ENCODE peak calls at places on chromosomes 6 and 20, in eight cellular contexts. V is left ventricle myocardium inferior; F is neural progenitor cell; K is spleen; G is pancreas; I is mucosa of descending colon; B is CD8-positive, alpha-beta T cell; Y is aorta. E is an unnamed sample. For H3K36me3, the result is how much of the 10 kb centered on the place peaks cover.

GRCh38 chr20:63681609-63682142 is 14.8 kb upstream of the TNFRSF6B start:
- DNase-seq in V (no peak), F (no peak), K (no peak), G (no peak), I (no peak), B (no peak), Y (no peak), E (no peak)

GRCh38 chr6:4560225-4561077 is 215.8 kb upstream of the CDYL start:
- DNase-seq in V (no peak), F (no peak), K (no peak), G (no peak), I (no peak), B (no peak), Y (no peak), E (no peak)

GRCh38 chr6:121436966-121437756 is 1.7 kb downstream of the GJA1 start:
- DNase-seq in V (peak), F (peak), K (no peak), G (peak), I (peak), B (no peak), Y (peak), E (peak)

GRCh38 chr6:47209632-47210031 is 100.1 kb downstream of the TNFRSF21 start:
- DNase-seq in V (no peak), F (no peak), K (no peak), G (no peak), I (no peak), B (no peak), Y (no peak), E (no peak)

GRCh38 chr6:155813548-155813947 is 357.9 kb upstream of the NOX3 start:
- DNase-seq in V (no peak), F (no peak), K (no peak), G (no peak), I (no peak), B (no peak), Y (no peak), E (no peak)

GRCh38 chr20:16528078-16528477 is 45.2 kb downstream of the KIF16B start:
- DNase-seq in V (no peak), F (no peak), K (no peak), G (peak), I (peak), B (no peak), Y (no peak), E (no peak)

GRCh38 chr20:15475483-15475882 is 1097.8 kb downstream of the KIF16B start:
- DNase-seq in V (peak), F (no peak), K (peak), G (no peak), I (peak), B (no peak), Y (no peak), E (peak)

GRCh38 chr20:2349801-2350200 is 30.9 kb upstream of the TGM6 start:
- DNase-seq in V (no peak), F (no peak), K (no peak), G (no peak), I (no peak), B (no peak), Y (no peak), E (no peak)

GRCh38 chr20:61991476-61991875 is 74.2 kb downstream of the TAF4 start:
- DNase-seq in V (no peak), F (no peak), K (no peak), G (no peak), I (no peak), B (no peak), Y (no peak), E (no peak)

GRCh38 chr6:47083586-47084047 is 41.5 kb upstream of the ADGRF1 start:
- DNase-seq in V (peak), F (no peak), K (peak), G (peak), I (peak), B (no peak), Y (peak), E (peak)

GRCh38 chr6:75113446-75113845 is 92.4 kb downstream of the COL12A1 start:
- DNase-seq in V (no peak), F (no peak), K (no peak), G (no peak), I (no peak), B (no peak), Y (no peak), E (no peak)

GRCh38 chr6:30613251-30614043 is 3.6 kb downstream of the PPP1R10 start:
- DNase-seq in V (no peak), F (no peak), K (no peak), G (no peak), I (no peak), B (no peak), Y (no peak), E (no peak)

GRCh38 chr6:30611856-30612194 is 5.2 kb downstream of the PPP1R10 start:
- DNase-seq in V (no peak), F (no peak), K (no peak), G (no peak), I (no peak), B (no peak), Y (no peak), E (no peak)

GRCh38 chr6:30612213-30612612 is 4.8 kb downstream of the PPP1R10 start:
- DNase-seq in V (no peak), F (peak), K (no peak), G (no peak), I (no peak), B (no peak), Y (no peak), E (no peak)

GRCh38 chr6:30611150-30611855 is 5.7 kb downstream of the PPP1R10 start:
- DNase-seq in V (no peak), F (no peak), K (no peak), G (no peak), I (no peak), B (no peak), Y (no peak), E (no peak)

DNA sequence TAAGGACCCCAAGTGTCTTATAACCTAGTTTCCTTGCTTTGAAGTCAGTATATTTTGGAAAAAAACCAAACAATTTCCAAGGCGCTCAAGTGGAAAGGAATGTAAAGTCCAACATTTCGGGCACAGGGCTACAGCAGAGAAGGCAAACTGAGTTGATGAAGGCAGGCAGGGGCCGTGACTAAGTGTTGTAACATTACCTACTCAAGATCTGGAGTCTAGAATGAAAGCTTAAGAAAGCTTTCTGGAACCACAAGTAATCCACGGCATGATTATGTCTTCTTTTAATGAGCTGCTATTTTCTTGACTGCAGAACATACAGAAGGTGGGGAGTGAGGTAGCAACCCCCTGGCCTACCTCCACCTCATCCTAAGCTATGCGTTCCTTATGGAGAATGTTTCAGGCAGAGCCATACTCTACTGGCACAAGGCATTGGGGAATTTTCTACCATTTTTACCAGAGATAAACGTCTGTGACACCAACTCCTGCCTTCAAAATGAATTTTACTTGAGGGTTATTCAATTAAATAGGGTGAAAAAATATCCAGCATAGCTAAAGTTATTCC is 4.3 kb downstream of the PPP1R10 start:
- DNase-seq in V (no peak), F (peak), K (no peak), G (no peak), I (no peak), B (no peak), Y (no peak), E (no peak)
- H3K36me3 ChIP-seq in V (under half), F (under half), K (under half), G (under half), I (under half), B (under half), Y (under half), E (under half)

GRCh38 chr6:2619651-2620050 is 131.1 kb downstream of the MYLK4 start:
- DNase-seq in V (no peak), F (no peak), K (no peak), G (no peak), I (no peak), B (no peak), Y (no peak), E (no peak)
- H3K36me3 ChIP-seq in V (under half), F (under half), K (under half), G (under half), I (under half), B (under half), Y (under half), E (under half)

DNA sequence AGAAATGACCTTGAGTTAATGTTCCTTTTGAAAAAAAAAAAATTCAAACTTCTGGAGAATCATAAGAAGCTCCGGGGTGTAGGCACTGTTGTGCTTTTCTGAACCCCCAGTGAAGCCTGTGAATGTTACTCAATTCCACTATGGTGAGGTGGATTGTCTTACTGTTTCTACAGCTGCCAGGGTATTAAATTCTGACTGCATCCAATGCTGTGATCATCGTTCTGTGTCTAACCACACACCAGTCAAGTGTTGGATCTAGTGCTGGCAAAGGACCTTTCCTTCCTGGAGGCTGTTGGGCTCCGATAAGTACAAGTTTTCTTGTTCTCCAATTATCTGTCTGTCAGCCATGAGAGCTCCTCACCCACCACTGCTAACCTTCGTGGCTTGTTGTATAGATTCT is 162.0 kb upstream of the EPHA7 start:
- DNase-seq in V (no peak), F (no peak), K (no peak), G (no peak), I (no peak), B (no peak), Y (no peak), E (no peak)
- H3K36me3 ChIP-seq in V (under half), F (under half), K (under half), G (under half), I (under half), B (under half), Y (under half), E (under half)

DNA sequence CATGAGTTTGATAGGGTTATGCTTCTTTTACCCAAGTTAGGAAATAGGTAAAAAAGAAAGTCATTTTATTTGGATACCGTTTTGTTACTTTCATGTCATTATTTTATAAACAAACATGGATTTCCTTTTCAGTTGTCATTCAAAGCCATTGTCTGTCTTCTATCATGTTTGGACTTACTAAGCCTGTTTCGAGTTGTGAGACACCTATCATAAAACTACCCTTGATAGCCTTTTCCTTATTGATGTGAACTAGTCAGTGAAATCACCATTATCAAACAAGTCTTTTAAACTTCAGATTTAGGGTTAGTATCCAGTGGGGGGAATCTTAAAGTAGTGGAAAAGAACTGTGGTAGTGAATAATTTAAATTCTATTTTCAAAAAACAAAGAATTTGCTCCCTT is 85.0 kb upstream of the KIF25 start:
- DNase-seq in V (no peak), F (no peak), K (no peak), G (no peak), I (no peak), B (no peak), Y (no peak), E (no peak)
- H3K36me3 ChIP-seq in V (half or more), F (under half), K (under half), G (under half), I (under half), B (under half), Y (under half), E (under half)

DNA sequence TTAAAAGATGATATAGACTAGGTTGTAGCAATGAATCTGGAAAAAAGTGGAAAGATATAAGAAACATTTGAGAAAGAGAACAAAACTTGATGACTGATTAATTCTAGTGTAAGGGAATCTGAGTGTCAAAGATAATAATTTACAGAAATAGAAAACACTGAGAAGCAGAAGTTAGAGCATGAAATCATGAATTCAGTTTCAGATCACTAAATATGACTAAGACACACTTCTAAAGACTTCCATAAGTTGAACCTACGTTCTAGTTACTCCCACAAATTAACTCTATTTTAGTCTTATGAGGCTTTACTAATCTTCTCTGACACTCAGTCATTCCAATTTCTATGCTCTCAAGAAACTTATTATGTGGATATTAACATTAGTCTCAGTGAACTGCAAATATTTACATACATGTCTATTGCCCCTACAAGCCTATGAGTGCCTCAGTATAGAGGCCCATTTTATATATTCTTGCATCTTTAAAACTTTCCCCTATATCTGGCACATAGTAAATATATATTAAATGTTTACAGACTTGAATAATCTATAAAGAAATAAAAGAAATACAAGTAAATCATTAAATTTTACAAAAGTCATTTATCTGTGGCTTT is 30.4 kb downstream of the IBTK start:
- DNase-seq in V (no peak), F (no peak), K (no peak), G (no peak), I (no peak), B (no peak), Y (no peak), E (no peak)
- H3K36me3 ChIP-seq in V (half or more), F (under half), K (under half), G (half or more), I (under half), B (under half), Y (under half), E (under half)

GRCh38 chr20:50868509-50869495 is 62.4 kb downstream of the ADNP start:
- DNase-seq in V (no peak), F (no peak), K (peak), G (no peak), I (no peak), B (no peak), Y (no peak), E (no peak)
- H3K36me3 ChIP-seq in V (under half), F (under half), K (under half), G (under half), I (under half), B (under half), Y (under half), E (under half)

GRCh38 chr20:46063652-46064054 is 26.1 kb downstream of the NCOA5 start:
- DNase-seq in V (no peak), F (no peak), K (no peak), G (no peak), I (no peak), B (no peak), Y (no peak), E (no peak)

GRCh38 chr20:46063151-46063550 is 26.6 kb downstream of the NCOA5 start:
- DNase-seq in V (no peak), F (no peak), K (no peak), G (no peak), I (no peak), B (no peak), Y (no peak), E (no peak)

GRCh38 chr20:46060975-46061374 is 28.8 kb downstream of the NCOA5 start:
- DNase-seq in V (no peak), F (no peak), K (no peak), G (no peak), I (no peak), B (no peak), Y (no peak), E (no peak)

GRCh38 chr20:46062621-46063020 is 27.1 kb downstream of the NCOA5 start:
- DNase-seq in V (no peak), F (no peak), K (no peak), G (no peak), I (no peak), B (no peak), Y (no peak), E (no peak)

DNA sequence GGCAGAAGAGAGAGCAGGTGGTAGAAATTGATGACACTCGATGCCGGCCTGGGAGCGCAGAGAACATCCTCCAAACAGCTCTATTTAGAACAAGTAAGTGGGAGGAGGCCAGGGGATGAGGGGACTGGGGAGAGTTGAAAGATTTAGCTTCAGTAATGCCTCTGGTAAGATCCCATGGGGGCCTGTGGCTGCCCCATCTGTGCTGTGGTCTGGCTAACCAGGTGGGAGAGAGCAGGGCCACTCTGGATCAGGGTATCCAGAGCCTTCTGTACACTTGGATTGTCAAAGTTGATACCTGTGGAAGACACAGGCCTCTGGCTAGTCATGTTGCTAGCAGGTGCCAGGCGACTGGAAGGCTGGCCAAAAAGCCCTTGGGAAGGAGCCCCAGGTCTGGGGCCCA is 27.6 kb downstream of the NCOA5 start:
- DNase-seq in V (no peak), F (no peak), K (no peak), G (no peak), I (no peak), B (no peak), Y (no peak), E (no peak)
- H3K36me3 ChIP-seq in V (half or more), F (under half), K (under half), G (half or more), I (under half), B (half or more), Y (under half), E (under half)

E was measured in heart left ventricle.